ENCODE peak calls at places on chromosome 19, in four cellular contexts. F is prostate gland; N is stimulated activated naive CD8-positive, alpha-beta T cell treated with anti-CD3 and anti-CD28 coated beads, Interleukin-15, amount 100 ng/mL, for 72 hours; L is tibial nerve. B is an unnamed sample.

GRCh38 chr19:29380581-29380980 is 145.2 kb upstream of the VSTM2B start:
- DNase-seq in F (no peak), N (no peak), L (no peak), B (no peak)

GRCh38 chr19:46466536-46467199 is 4.7 kb downstream of the PNMA8A start:
- DNase-seq in F (no peak), N (no peak), L (no peak), B (no peak)

GRCh38 chr19:3059653-3060052 is 2.6 kb downstream of the TLE5 start:
- DNase-seq in F (no peak), N (no peak), L (no peak), B (no peak)

GRCh38 chr19:1592023-1592754 is 476 bp downstream of the MBD3 start:
- DNase-seq in F (peak), N (peak), L (peak), B (peak)

GRCh38 chr19:55686311-55687050 is 11.5 kb downstream of the EPN1 start:
- DNase-seq in F (no peak), N (no peak), L (no peak), B (no peak)

GRCh38 chr19:4831351-4832340 is at the start of gene TICAM1:
- DNase-seq in F (peak), N (peak), L (peak), B (no peak)

GRCh38 chr19:290539-291521 is at the start of gene PLPP2:
- DNase-seq in F (peak), N (no peak), L (no peak), B (peak)

GRCh38 chr19:33440241-33440640 is 66.7 kb downstream of the CEBPG start:
- DNase-seq in F (no peak), N (no peak), L (no peak), B (no peak)

GRCh38 chr19:12842511-12842910 is 4.2 kb downstream of the MAST1 start:
- DNase-seq in F (no peak), N (no peak), L (no peak), B (no peak)

GRCh38 chr19:4416268-4416667 is 13.8 kb downstream of the CHAF1A start:
- DNase-seq in F (no peak), N (no peak), L (no peak), B (no peak)

GRCh38 chr19:6066661-6067646 is 43.3 kb downstream of the RFX2 start:
- DNase-seq in F (peak), N (no peak), L (peak), B (peak)

GRCh38 chr19:45781282-45782161 is 768 bp downstream of the DMPK start:
- DNase-seq in F (peak), N (no peak), L (no peak), B (no peak)

GRCh38 chr19:962683-963385 is 21.3 kb upstream of the WDR18 start:
- DNase-seq in F (no peak), N (no peak), L (no peak), B (no peak)

GRCh38 chr19:2253106-2254051 is 2.8 kb downstream of the JSRP1 start:
- DNase-seq in F (no peak), N (peak), L (no peak), B (no peak)

GRCh38 chr19:24069907-24070657 is 16.9 kb upstream of the ZNF254 start:
- DNase-seq in F (no peak), N (no peak), L (no peak), B (no peak)

GRCh38 chr19:42292042-42292960 is 9.6 kb upstream of the PRR19 start:
- DNase-seq in F (no peak), N (no peak), L (no peak), B (no peak)

GRCh38 chr19:6393982-6394412 is 1.0 kb upstream of the GTF2F1 start:
- DNase-seq in F (no peak), N (no peak), L (no peak), B (no peak)

GRCh38 chr19:7507884-7508283 is 8.0 kb upstream of the ZNF358 start:
- DNase-seq in F (no peak), N (no peak), L (peak), B (no peak)

GRCh38 chr19:47573076-47574026 is at the start of gene ZNF541:
- DNase-seq in F (peak), N (peak), L (peak), B (peak)

GRCh38 chr19:55044286-55044685 is 6.2 kb upstream of the GP6 start:
- DNase-seq in F (no peak), N (no peak), L (no peak), B (no peak)

GRCh38 chr19:1313695-1314613 is 28.3 kb downstream of the EFNA2 start:
- DNase-seq in F (no peak), N (no peak), L (no peak), B (no peak)

GRCh38 chr19:44741841-44742352 is 6.6 kb upstream of the BCL3 start:
- DNase-seq in F (peak), N (no peak), L (peak), B (peak)

GRCh38 chr19:54415901-54416621 is 797 bp downstream of the TTYH1 start:
- DNase-seq in F (no peak), N (no peak), L (no peak), B (no peak)

GRCh38 chr19:10112895-10113591 is 1.6 kb downstream of the P2RY11 start:
- DNase-seq in F (no peak), N (peak), L (no peak), B (no peak)

GRCh38 chr19:19460761-19461265 is 54.5 kb downstream of the TSSK6 start:
- DNase-seq in F (no peak), N (peak), L (peak), B (peak)

GRCh38 chr19:1554968-1555801 is 12.9 kb downstream of the MEX3D start:
- DNase-seq in F (no peak), N (no peak), L (no peak), B (no peak)

GRCh38 chr19:2603320-2603719 is 99.2 kb downstream of the GNG7 start:
- DNase-seq in F (no peak), N (no peak), L (no peak), B (no peak)

GRCh38 chr19:41097302-41097701 is 9.1 kb downstream of the CYP2A13 start:
- DNase-seq in F (no peak), N (no peak), L (no peak), B (no peak)

GRCh38 chr19:16887353-16888265 is 1.2 kb upstream of the F2RL3 start:
- DNase-seq in F (no peak), N (no peak), L (no peak), B (no peak)

GRCh38 chr19:37466277-37466797 is 907 bp downstream of the ZNF569 start:
- DNase-seq in F (no peak), N (no peak), L (no peak), B (no peak)

GRCh38 chr19:45780448-45781281 is 1.6 kb downstream of the DMPK start:
- DNase-seq in F (no peak), N (no peak), L (no peak), B (no peak)

GRCh38 chr19:34165295-34165738 is 7.0 kb upstream of the LSM14A start:
- DNase-seq in F (no peak), N (no peak), L (no peak), B (no peak)

GRCh38 chr19:45250216-45250831 is 747 bp upstream of the MARK4 start:
- DNase-seq in F (no peak), N (no peak), L (no peak), B (no peak)

GRCh38 chr19:50384685-50385535 is 763 bp downstream of the POLD1 start:
- DNase-seq in F (no peak), N (no peak), L (no peak), B (no peak)